ENCODE peak calls at places on chromosomes 7 and 10, in ten cellular contexts. One of them, this sample, is unnamed.

GRCh38 chr7:53642361-53642760 is 606.9 kb downstream of the POM121L12 start:
- DNase-seq in erythroblast: no peak
- DNase-seq in body of pancreas: no peak
- DNase-seq in activated CD8-positive, alpha-beta memory T cell treated with anti-CD3 and anti-CD28 coated beads, Interleukin-2, amount 50 U/mL, for 48 hours: no peak
- DNase-seq in heart right ventricle: no peak
- DNase-seq in hypothalamus: no peak
- DNase-seq in H7: no peak
- DNase-seq in dermis microvascular lymphatic vessel endothelial cell: no peak
- DNase-seq in astrocyte of the hippocampus: peak; percentile 63
- DNase-seq in CD8-positive, alpha-beta T cell: no peak
- DNase-seq in this sample: no peak

GRCh38 chr10:110008518-110009339 is 945 bp downstream of the ADD3 start:
- DNase-seq in hypothalamus: no peak
- DNase-seq in astrocyte of the hippocampus: peak; percentile 39
- DNase-seq in heart right ventricle: peak; percentile 47
- DNase-seq in CD8-positive, alpha-beta T cell: peak; percentile 75
- DNase-seq in erythroblast: peak; percentile 72
- DNase-seq in H7: no peak
- DNase-seq in dermis microvascular lymphatic vessel endothelial cell: peak; percentile 56
- DNase-seq in body of pancreas: peak; percentile 76
- DNase-seq in activated CD8-positive, alpha-beta memory T cell treated with anti-CD3 and anti-CD28 coated beads, Interleukin-2, amount 50 U/mL, for 48 hours: peak; percentile 66
- DNase-seq in this sample: no peak

GRCh38 chr7:18354686-18355085 is 140.9 kb upstream of the HDAC9 start:
- DNase-seq in CD8-positive, alpha-beta T cell: no peak
- DNase-seq in H7: no peak
- DNase-seq in body of pancreas: no peak
- DNase-seq in activated CD8-positive, alpha-beta memory T cell treated with anti-CD3 and anti-CD28 coated beads, Interleukin-2, amount 50 U/mL, for 48 hours: no peak
- DNase-seq in heart right ventricle: no peak
- DNase-seq in astrocyte of the hippocampus: peak; percentile 34
- DNase-seq in erythroblast: no peak
- DNase-seq in hypothalamus: no peak
- DNase-seq in dermis microvascular lymphatic vessel endothelial cell: no peak
- DNase-seq in this sample: no peak

GRCh38 chr10:57864789-57865676 is 402.7 kb downstream of the IPMK start:
- DNase-seq in H7: no peak
- DNase-seq in body of pancreas: peak; percentile 19
- DNase-seq in dermis microvascular lymphatic vessel endothelial cell: no peak
- DNase-seq in erythroblast: no peak
- DNase-seq in activated CD8-positive, alpha-beta memory T cell treated with anti-CD3 and anti-CD28 coated beads, Interleukin-2, amount 50 U/mL, for 48 hours: no peak
- DNase-seq in heart right ventricle: no peak
- DNase-seq in hypothalamus: no peak
- DNase-seq in CD8-positive, alpha-beta T cell: no peak
- DNase-seq in astrocyte of the hippocampus: no peak
- DNase-seq in this sample: no peak

GRCh38 chr7:11847336-11847735 is 15.3 kb upstream of the THSD7A start:
- DNase-seq in erythroblast: no peak
- DNase-seq in H7: no peak
- DNase-seq in body of pancreas: no peak
- DNase-seq in CD8-positive, alpha-beta T cell: no peak
- DNase-seq in hypothalamus: no peak
- DNase-seq in heart right ventricle: no peak
- DNase-seq in activated CD8-positive, alpha-beta memory T cell treated with anti-CD3 and anti-CD28 coated beads, Interleukin-2, amount 50 U/mL, for 48 hours: no peak
- DNase-seq in astrocyte of the hippocampus: no peak
- DNase-seq in dermis microvascular lymphatic vessel endothelial cell: no peak
- DNase-seq in this sample: no peak

GRCh38 chr10:116665541-116666125 is 44.9 kb downstream of the PNLIPRP2 start:
- DNase-seq in heart right ventricle: peak; percentile 22
- DNase-seq in body of pancreas: peak; percentile 47
- DNase-seq in H7: no peak
- DNase-seq in CD8-positive, alpha-beta T cell: no peak
- DNase-seq in erythroblast: no peak
- DNase-seq in hypothalamus: no peak
- DNase-seq in astrocyte of the hippocampus: peak; percentile 85
- DNase-seq in dermis microvascular lymphatic vessel endothelial cell: no peak
- DNase-seq in activated CD8-positive, alpha-beta memory T cell treated with anti-CD3 and anti-CD28 coated beads, Interleukin-2, amount 50 U/mL, for 48 hours: no peak
- DNase-seq in this sample: no peak

GRCh38 chr10:128868481-128868880 is 598.6 kb upstream of the MGMT start:
- DNase-seq in CD8-positive, alpha-beta T cell: no peak
- DNase-seq in hypothalamus: no peak
- DNase-seq in heart right ventricle: no peak
- DNase-seq in erythroblast: no peak
- DNase-seq in body of pancreas: no peak
- DNase-seq in H7: no peak
- DNase-seq in dermis microvascular lymphatic vessel endothelial cell: no peak
- DNase-seq in astrocyte of the hippocampus: no peak
- DNase-seq in activated CD8-positive, alpha-beta memory T cell treated with anti-CD3 and anti-CD28 coated beads, Interleukin-2, amount 50 U/mL, for 48 hours: no peak
- DNase-seq in this sample: no peak

GRCh38 chr7:128379900-128380806 is 18.7 kb upstream of the PRRT4 start:
- DNase-seq in hypothalamus: no peak
- DNase-seq in heart right ventricle: no peak
- DNase-seq in H7: peak; percentile 60
- DNase-seq in astrocyte of the hippocampus: no peak
- DNase-seq in activated CD8-positive, alpha-beta memory T cell treated with anti-CD3 and anti-CD28 coated beads, Interleukin-2, amount 50 U/mL, for 48 hours: no peak
- DNase-seq in dermis microvascular lymphatic vessel endothelial cell: no peak
- DNase-seq in body of pancreas: no peak
- DNase-seq in erythroblast: no peak
- DNase-seq in CD8-positive, alpha-beta T cell: no peak
- DNase-seq in this sample: no peak

GRCh38 chr10:31148955-31149354 is 117.3 kb upstream of the ZNF438 start:
- DNase-seq in CD8-positive, alpha-beta T cell: no peak
- DNase-seq in body of pancreas: no peak
- DNase-seq in activated CD8-positive, alpha-beta memory T cell treated with anti-CD3 and anti-CD28 coated beads, Interleukin-2, amount 50 U/mL, for 48 hours: no peak
- DNase-seq in erythroblast: no peak
- DNase-seq in H7: no peak
- DNase-seq in dermis microvascular lymphatic vessel endothelial cell: peak; percentile 64
- DNase-seq in astrocyte of the hippocampus: no peak
- DNase-seq in hypothalamus: no peak
- DNase-seq in heart right ventricle: no peak
- DNase-seq in this sample: no peak

GRCh38 chr7:113199841-113200240 is 81.5 kb upstream of the SMIM30 start:
- DNase-seq in activated CD8-positive, alpha-beta memory T cell treated with anti-CD3 and anti-CD28 coated beads, Interleukin-2, amount 50 U/mL, for 48 hours: no peak
- DNase-seq in dermis microvascular lymphatic vessel endothelial cell: no peak
- DNase-seq in hypothalamus: no peak
- DNase-seq in CD8-positive, alpha-beta T cell: no peak
- DNase-seq in erythroblast: no peak
- DNase-seq in heart right ventricle: no peak
- DNase-seq in H7: no peak
- DNase-seq in astrocyte of the hippocampus: peak; percentile 72
- DNase-seq in body of pancreas: peak; percentile 12
- DNase-seq in this sample: no peak

GRCh38 chr10:132523561-132524442 is 13.8 kb upstream of the INPP5A start:
- DNase-seq in dermis microvascular lymphatic vessel endothelial cell: no peak
- DNase-seq in hypothalamus: no peak
- DNase-seq in CD8-positive, alpha-beta T cell: no peak
- DNase-seq in heart right ventricle: peak; percentile 1
- DNase-seq in activated CD8-positive, alpha-beta memory T cell treated with anti-CD3 and anti-CD28 coated beads, Interleukin-2, amount 50 U/mL, for 48 hours: no peak
- DNase-seq in body of pancreas: peak; percentile 7
- DNase-seq in erythroblast: no peak
- DNase-seq in astrocyte of the hippocampus: no peak
- DNase-seq in H7: peak; percentile 36
- DNase-seq in this sample: no peak

GRCh38 chr7:43077732-43078391 is 34.6 kb upstream of the HECW1 start:
- DNase-seq in activated CD8-positive, alpha-beta memory T cell treated with anti-CD3 and anti-CD28 coated beads, Interleukin-2, amount 50 U/mL, for 48 hours: no peak
- DNase-seq in H7: peak; percentile 35
- DNase-seq in body of pancreas: no peak
- DNase-seq in CD8-positive, alpha-beta T cell: no peak
- DNase-seq in erythroblast: no peak
- DNase-seq in hypothalamus: no peak
- DNase-seq in heart right ventricle: no peak
- DNase-seq in dermis microvascular lymphatic vessel endothelial cell: no peak
- DNase-seq in astrocyte of the hippocampus: no peak
- DNase-seq in this sample: no peak

GRCh38 chr10:94107191-94107590 is 113.5 kb downstream of the PLCE1 start:
- DNase-seq in body of pancreas: no peak
- DNase-seq in dermis microvascular lymphatic vessel endothelial cell: no peak
- DNase-seq in hypothalamus: no peak
- DNase-seq in activated CD8-positive, alpha-beta memory T cell treated with anti-CD3 and anti-CD28 coated beads, Interleukin-2, amount 50 U/mL, for 48 hours: no peak
- DNase-seq in erythroblast: no peak
- DNase-seq in astrocyte of the hippocampus: no peak
- DNase-seq in H7: no peak
- DNase-seq in heart right ventricle: no peak
- DNase-seq in CD8-positive, alpha-beta T cell: no peak
- DNase-seq in this sample: no peak

GRCh38 chr10:103231047-103231551 is 14.6 kb upstream of the RPEL1 start:
- DNase-seq in CD8-positive, alpha-beta T cell: no peak
- DNase-seq in erythroblast: no peak
- DNase-seq in hypothalamus: no peak
- DNase-seq in H7: peak; percentile 48
- DNase-seq in dermis microvascular lymphatic vessel endothelial cell: peak; percentile 88
- DNase-seq in body of pancreas: peak; percentile 52
- DNase-seq in heart right ventricle: peak; percentile 22
- DNase-seq in activated CD8-positive, alpha-beta memory T cell treated with anti-CD3 and anti-CD28 coated beads, Interleukin-2, amount 50 U/mL, for 48 hours: no peak
- DNase-seq in astrocyte of the hippocampus: peak; percentile 95
- DNase-seq in this sample: no peak

GRCh38 chr10:112981553-112981952 is 31.5 kb downstream of the TCF7L2 start:
- DNase-seq in hypothalamus: no peak
- DNase-seq in CD8-positive, alpha-beta T cell: no peak
- DNase-seq in erythroblast: no peak
- DNase-seq in body of pancreas: no peak
- DNase-seq in astrocyte of the hippocampus: peak; percentile 62
- DNase-seq in H7: no peak
- DNase-seq in activated CD8-positive, alpha-beta memory T cell treated with anti-CD3 and anti-CD28 coated beads, Interleukin-2, amount 50 U/mL, for 48 hours: no peak
- DNase-seq in dermis microvascular lymphatic vessel endothelial cell: no peak
- DNase-seq in heart right ventricle: no peak
- DNase-seq in this sample: peak; percentile 78

GRCh38 chr10:132546567-132547420 is 9.2 kb downstream of the INPP5A start:
- DNase-seq in H7: peak; percentile 56
- DNase-seq in activated CD8-positive, alpha-beta memory T cell treated with anti-CD3 and anti-CD28 coated beads, Interleukin-2, amount 50 U/mL, for 48 hours: peak; percentile 54
- DNase-seq in heart right ventricle: no peak
- DNase-seq in CD8-positive, alpha-beta T cell: no peak
- DNase-seq in hypothalamus: no peak
- DNase-seq in dermis microvascular lymphatic vessel endothelial cell: peak; percentile 23
- DNase-seq in astrocyte of the hippocampus: no peak
- DNase-seq in body of pancreas: peak; percentile 80
- DNase-seq in erythroblast: no peak
- DNase-seq in this sample: peak; percentile 47

GRCh38 chr7:6161463-6162330 is 110.7 kb downstream of the CYTH3 start:
- DNase-seq in astrocyte of the hippocampus: no peak
- DNase-seq in erythroblast: no peak
- DNase-seq in H7: peak; percentile 17
- DNase-seq in hypothalamus: no peak
- DNase-seq in heart right ventricle: no peak
- DNase-seq in CD8-positive, alpha-beta T cell: no peak
- DNase-seq in dermis microvascular lymphatic vessel endothelial cell: no peak
- DNase-seq in body of pancreas: no peak
- DNase-seq in activated CD8-positive, alpha-beta memory T cell treated with anti-CD3 and anti-CD28 coated beads, Interleukin-2, amount 50 U/mL, for 48 hours: no peak
- DNase-seq in this sample: peak; percentile 52

GRCh38 chr7:544528-545221 is 25.0 kb upstream of the PDGFA start:
- DNase-seq in heart right ventricle: no peak
- DNase-seq in CD8-positive, alpha-beta T cell: no peak
- DNase-seq in body of pancreas: no peak
- DNase-seq in H7: no peak
- DNase-seq in activated CD8-positive, alpha-beta memory T cell treated with anti-CD3 and anti-CD28 coated beads, Interleukin-2, amount 50 U/mL, for 48 hours: no peak
- DNase-seq in dermis microvascular lymphatic vessel endothelial cell: no peak
- DNase-seq in hypothalamus: no peak
- DNase-seq in astrocyte of the hippocampus: no peak
- DNase-seq in erythroblast: no peak
- DNase-seq in this sample: no peak

GRCh38 chr10:102615361-102615760 is 28.9 kb upstream of the TRIM8 start:
- DNase-seq in erythroblast: peak; percentile 31
- DNase-seq in dermis microvascular lymphatic vessel endothelial cell: peak; percentile 30
- DNase-seq in activated CD8-positive, alpha-beta memory T cell treated with anti-CD3 and anti-CD28 coated beads, Interleukin-2, amount 50 U/mL, for 48 hours: no peak
- DNase-seq in astrocyte of the hippocampus: no peak
- DNase-seq in CD8-positive, alpha-beta T cell: no peak
- DNase-seq in body of pancreas: no peak
- DNase-seq in heart right ventricle: no peak
- DNase-seq in H7: peak; percentile 92
- DNase-seq in hypothalamus: no peak
- DNase-seq in this sample: no peak

GRCh38 chr7:41107938-41108448 is 594.9 kb downstream of the INHBA start:
- DNase-seq in erythroblast: no peak
- DNase-seq in activated CD8-positive, alpha-beta memory T cell treated with anti-CD3 and anti-CD28 coated beads, Interleukin-2, amount 50 U/mL, for 48 hours: no peak
- DNase-seq in heart right ventricle: no peak
- DNase-seq in dermis microvascular lymphatic vessel endothelial cell: peak; percentile 55
- DNase-seq in hypothalamus: no peak
- DNase-seq in H7: no peak
- DNase-seq in body of pancreas: no peak
- DNase-seq in astrocyte of the hippocampus: peak; percentile 50
- DNase-seq in CD8-positive, alpha-beta T cell: no peak
- DNase-seq in this sample: no peak

GRCh38 chr7:50394315-50394714 is 55.8 kb downstream of the FIGNL1 start:
- DNase-seq in H7: no peak
- DNase-seq in erythroblast: no peak
- DNase-seq in hypothalamus: no peak
- DNase-seq in CD8-positive, alpha-beta T cell: no peak
- DNase-seq in activated CD8-positive, alpha-beta memory T cell treated with anti-CD3 and anti-CD28 coated beads, Interleukin-2, amount 50 U/mL, for 48 hours: peak; percentile 53
- DNase-seq in body of pancreas: no peak
- DNase-seq in heart right ventricle: no peak
- DNase-seq in dermis microvascular lymphatic vessel endothelial cell: no peak
- DNase-seq in astrocyte of the hippocampus: no peak
- DNase-seq in this sample: no peak

GRCh38 chr7:12212051-12212485 is 974 bp downstream of the TMEM106B start:
- DNase-seq in heart right ventricle: no peak
- DNase-seq in activated CD8-positive, alpha-beta memory T cell treated with anti-CD3 and anti-CD28 coated beads, Interleukin-2, amount 50 U/mL, for 48 hours: no peak
- DNase-seq in CD8-positive, alpha-beta T cell: no peak
- DNase-seq in erythroblast: peak; percentile 45
- DNase-seq in H7: no peak
- DNase-seq in body of pancreas: peak; percentile 20
- DNase-seq in hypothalamus: no peak
- DNase-seq in astrocyte of the hippocampus: peak; percentile 31
- DNase-seq in dermis microvascular lymphatic vessel endothelial cell: peak; percentile 10
- DNase-seq in this sample: no peak

GRCh38 chr10:99368646-99369045 is 39.5 kb downstream of the CNNM1 start:
- DNase-seq in H7: no peak
- DNase-seq in dermis microvascular lymphatic vessel endothelial cell: no peak
- DNase-seq in heart right ventricle: no peak
- DNase-seq in body of pancreas: no peak
- DNase-seq in erythroblast: no peak
- DNase-seq in CD8-positive, alpha-beta T cell: no peak
- DNase-seq in activated CD8-positive, alpha-beta memory T cell treated with anti-CD3 and anti-CD28 coated beads, Interleukin-2, amount 50 U/mL, for 48 hours: no peak
- DNase-seq in hypothalamus: no peak
- DNase-seq in astrocyte of the hippocampus: peak; percentile 73
- DNase-seq in this sample: no peak

GRCh38 chr10:129459762-129460539 is 7.1 kb upstream of the MGMT start:
- DNase-seq in CD8-positive, alpha-beta T cell: no peak
- DNase-seq in body of pancreas: no peak
- DNase-seq in hypothalamus: no peak
- DNase-seq in H7: no peak
- DNase-seq in dermis microvascular lymphatic vessel endothelial cell: no peak
- DNase-seq in erythroblast: no peak
- DNase-seq in heart right ventricle: no peak
- DNase-seq in activated CD8-positive, alpha-beta memory T cell treated with anti-CD3 and anti-CD28 coated beads, Interleukin-2, amount 50 U/mL, for 48 hours: no peak
- DNase-seq in astrocyte of the hippocampus: no peak
- DNase-seq in this sample: peak; percentile 39

GRCh38 chr10:109982123-109982522 is 25.7 kb upstream of the ADD3 start:
- DNase-seq in dermis microvascular lymphatic vessel endothelial cell: no peak
- DNase-seq in heart right ventricle: peak; percentile 20
- DNase-seq in activated CD8-positive, alpha-beta memory T cell treated with anti-CD3 and anti-CD28 coated beads, Interleukin-2, amount 50 U/mL, for 48 hours: no peak
- DNase-seq in hypothalamus: no peak
- DNase-seq in body of pancreas: no peak
- DNase-seq in CD8-positive, alpha-beta T cell: no peak
- DNase-seq in astrocyte of the hippocampus: no peak
- DNase-seq in H7: no peak
- DNase-seq in erythroblast: peak; percentile 81
- DNase-seq in this sample: no peak

GRCh38 chr10:102644646-102645387 is 538 bp downstream of the TRIM8 start:
- DNase-seq in CD8-positive, alpha-beta T cell: peak; percentile 83
- DNase-seq in astrocyte of the hippocampus: peak; percentile 92
- DNase-seq in erythroblast: peak; percentile 93
- DNase-seq in activated CD8-positive, alpha-beta memory T cell treated with anti-CD3 and anti-CD28 coated beads, Interleukin-2, amount 50 U/mL, for 48 hours: peak; percentile 88
- DNase-seq in hypothalamus: peak; percentile 49
- DNase-seq in heart right ventricle: peak; percentile 86
- DNase-seq in body of pancreas: peak; percentile 91
- DNase-seq in dermis microvascular lymphatic vessel endothelial cell: peak; percentile 88
- DNase-seq in H7: peak; percentile 81
- DNase-seq in this sample: peak; percentile 53

GRCh38 chr10:6211341-6212265 is 8.9 kb downstream of the PFKFB3 start:
- DNase-seq in body of pancreas: peak; percentile 39
- DNase-seq in dermis microvascular lymphatic vessel endothelial cell: no peak
- DNase-seq in H7: peak; percentile 72
- DNase-seq in CD8-positive, alpha-beta T cell: no peak
- DNase-seq in activated CD8-positive, alpha-beta memory T cell treated with anti-CD3 and anti-CD28 coated beads, Interleukin-2, amount 50 U/mL, for 48 hours: no peak
- DNase-seq in heart right ventricle: no peak
- DNase-seq in erythroblast: no peak
- DNase-seq in astrocyte of the hippocampus: peak; percentile 65
- DNase-seq in hypothalamus: peak; percentile 77
- DNase-seq in this sample: no peak

GRCh38 chr7:33895025-33895804 is 10.1 kb upstream of the BMPER start:
- DNase-seq in erythroblast: peak; percentile 52
- DNase-seq in heart right ventricle: peak; percentile 82
- DNase-seq in dermis microvascular lymphatic vessel endothelial cell: peak; percentile 75
- DNase-seq in H7: peak; percentile 80
- DNase-seq in activated CD8-positive, alpha-beta memory T cell treated with anti-CD3 and anti-CD28 coated beads, Interleukin-2, amount 50 U/mL, for 48 hours: peak; percentile 89
- DNase-seq in body of pancreas: peak; percentile 84
- DNase-seq in astrocyte of the hippocampus: peak; percentile 91
- DNase-seq in hypothalamus: peak; percentile 77
- DNase-seq in CD8-positive, alpha-beta T cell: peak; percentile 47
- DNase-seq in this sample: peak; percentile 34

This sample was measured in MV-4-11.